ENCODE peak calls at places on chromosomes 4 and X, in seven cellular contexts. S is endothelial cell, E is cardiac fibroblast, R is keratinocyte, G is nephron progenitor cell, D is WTC11, O is GM06990. L is an unnamed sample.
A peak's percentile ranks its signal among the peaks of the same experiment; 100 is the strongest.

GRCh38 chr4:113572620-113573019 is 188.9 kb downstream of the CAMK2D start:
- DNase-seq in O (no peak), D (no peak), E (no peak), S (no peak), R (no peak), G (no peak), L (no peak)

GRCh38 chrX:103687073-103687695 is 685 bp upstream of the MORF4L2 start:
- DNase-seq in E (no peak), O (peak; percentile 88), G (peak; percentile 84), R (no peak), S (peak; percentile 72), D (peak; percentile 60), L (peak; percentile 67)

GRCh38 chr4:189029961-189030360 is 890.7 kb downstream of the TRIML1 start:
- DNase-seq in R (no peak), E (no peak), O (no peak), G (no peak), S (no peak), D (no peak), L (no peak)

GRCh38 chrX:66638591-66639500 is at the start of gene EDA2R:
- DNase-seq in S (peak; percentile 30), E (peak; percentile 70), G (peak; percentile 41), D (peak; percentile 38), O (peak; percentile 31), R (peak; percentile 63), L (peak; percentile 9)

GRCh38 chr4:102623622-102624021 is 122.5 kb downstream of the NFKB1 start:
- DNase-seq in G (no peak), O (no peak), E (peak; percentile 75), R (no peak), S (no peak), D (peak; percentile 20), L (peak; percentile 4)

GRCh38 chr4:173424899-173425805 is 26.2 kb upstream of the SCRG1 start:
- DNase-seq in R (no peak), O (no peak), E (peak; percentile 49), G (no peak), D (no peak), S (no peak), L (no peak)

GRCh38 chrX:24838624-24839023 is 144.9 kb downstream of the POLA1 start:
- DNase-seq in R (no peak), D (no peak), S (peak; percentile 3), E (peak; percentile 49), G (no peak), O (no peak), L (peak; percentile 27)

GRCh38 chrX:45479835-45480422 is 279.3 kb upstream of the DIPK2B start:
- DNase-seq in D (no peak), S (no peak), G (no peak), E (peak; percentile 69), O (no peak), R (peak; percentile 95), L (no peak)

DNA sequence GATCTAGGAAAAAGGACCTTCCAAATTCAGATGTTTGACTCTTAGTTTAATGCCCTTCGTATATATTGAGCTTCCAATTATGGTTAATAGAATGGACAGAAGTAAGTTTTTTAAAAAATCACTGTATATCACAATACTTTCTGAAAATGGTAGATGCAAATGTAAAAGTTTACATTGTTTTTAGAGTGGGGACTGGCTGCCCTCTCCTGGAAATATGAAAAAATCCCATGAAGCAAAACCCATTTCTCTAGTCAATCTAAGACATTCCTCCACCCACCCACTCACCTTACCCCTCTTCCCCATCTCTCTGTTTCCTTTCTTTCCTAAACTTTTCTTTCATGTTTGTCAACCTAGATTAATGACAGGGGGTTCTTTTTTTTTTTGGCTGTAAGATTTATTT is 134.5 kb downstream of the ARHGAP6 start:
- DNase-seq in S (no peak), E (peak; percentile 53), R (no peak), O (no peak), G (no peak), D (no peak), L (no peak)
- TF ChIP-seq CTCF in S (no peak), E (peak; percentile 41), R (no peak), O (peak; percentile 27), G (no peak), D (no peak), L (peak; percentile 59)

GRCh38 chr4:155972098-155972497 is 18.4 kb upstream of the CTSO start:
- DNase-seq in S (no peak), R (no peak), E (peak; percentile 66), O (no peak), G (no peak), D (peak; percentile 16), L (no peak)
- TF ChIP-seq CTCF in S (no peak), R (peak; percentile 9), E (peak; percentile 62), O (peak; percentile 65), G (peak; percentile 36), D (no peak), L (peak; percentile 37)

GRCh38 chrX:55135171-55135570 is 46.4 kb downstream of the PAGE2 start:
- DNase-seq in R (no peak), E (peak; percentile 65), D (peak; percentile 24), S (peak; percentile 19), G (peak; percentile 25), O (no peak), L (peak; percentile 2)
- TF ChIP-seq CTCF in R (peak; percentile 42), E (peak; percentile 61), D (no peak), S (no peak), G (peak; percentile 39), O (peak; percentile 28), L (peak; percentile 68)

GRCh38 chrX:38628587-38628986 is 67.2 kb downstream of the TSPAN7 start:
- DNase-seq in S (no peak), D (no peak), O (no peak), G (no peak), R (no peak), E (no peak), L (no peak)

GRCh38 chrX:38632516-38632915 is 71.2 kb downstream of the TSPAN7 start:
- DNase-seq in R (no peak), G (no peak), E (no peak), O (no peak), S (no peak), D (no peak), L (no peak)

DNA sequence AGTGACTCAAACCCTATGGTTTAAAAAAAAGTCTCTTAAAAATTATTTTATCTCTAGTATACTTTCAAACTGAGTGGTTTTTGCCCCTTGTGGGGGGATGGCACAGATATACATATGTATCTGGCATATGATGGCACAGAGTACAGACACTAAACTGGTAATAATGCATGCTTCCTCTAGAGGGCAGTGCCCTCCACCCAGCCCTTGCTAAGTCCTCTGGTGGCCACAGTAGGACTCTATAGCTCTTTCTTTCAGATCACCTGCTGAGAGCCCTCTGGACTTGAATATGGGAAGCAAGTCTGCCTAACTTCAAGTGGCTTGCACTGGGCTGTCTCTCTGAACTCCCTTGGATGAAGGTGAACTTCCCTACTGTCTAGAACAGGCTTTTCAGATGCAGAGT is 66.3 kb downstream of the TSPAN7 start:
- DNase-seq in G (no peak), E (peak; percentile 0), D (peak; percentile 19), O (no peak), R (peak; percentile 21), S (peak; percentile 7), L (no peak)
- TF ChIP-seq CTCF in G (peak; percentile 44), E (peak; percentile 62), D (peak; percentile 44), O (peak; percentile 84), R (peak; percentile 68), S (peak; percentile 62), L (peak; percentile 48)

DNA sequence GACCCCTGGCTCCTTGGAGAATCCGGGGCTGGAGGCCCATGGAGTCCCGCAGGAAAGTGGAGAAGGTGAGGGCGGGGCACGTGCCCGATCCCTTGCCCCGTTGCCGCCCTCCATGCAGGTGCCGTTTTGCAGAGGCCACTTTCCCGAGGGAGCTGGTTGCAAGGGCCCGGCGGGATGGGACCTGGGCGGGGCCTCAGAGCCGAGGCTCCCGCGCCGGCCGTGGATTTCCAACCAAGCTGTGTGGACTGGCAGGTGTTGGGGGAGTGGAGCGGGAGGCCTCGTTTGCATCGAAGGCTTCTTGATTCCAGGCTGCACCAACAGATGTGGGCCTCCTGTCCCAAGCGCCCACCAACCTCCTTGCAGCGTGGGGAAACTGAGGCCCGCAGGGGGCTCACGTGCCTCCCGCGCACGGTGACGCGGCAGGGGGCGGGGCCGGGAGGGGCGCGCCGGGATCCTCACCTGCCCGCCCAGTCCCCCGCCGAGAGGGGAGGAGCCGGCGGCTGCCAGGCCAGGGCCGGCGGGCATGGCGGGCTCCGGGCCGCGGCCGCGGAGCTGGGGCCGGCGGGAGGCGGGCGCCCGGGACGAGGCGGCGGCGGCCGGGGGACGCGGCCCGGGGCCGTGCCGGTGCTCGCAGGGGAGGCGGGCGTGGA is 24.9 kb downstream of the SH3BP2 start:
- DNase-seq in S (no peak), O (no peak), E (no peak), G (peak; percentile 64), R (no peak), D (peak; percentile 65), L (no peak)
- TF ChIP-seq CTCF in S (no peak), O (no peak), E (no peak), G (no peak), R (no peak), D (no peak), L (no peak)

DNA sequence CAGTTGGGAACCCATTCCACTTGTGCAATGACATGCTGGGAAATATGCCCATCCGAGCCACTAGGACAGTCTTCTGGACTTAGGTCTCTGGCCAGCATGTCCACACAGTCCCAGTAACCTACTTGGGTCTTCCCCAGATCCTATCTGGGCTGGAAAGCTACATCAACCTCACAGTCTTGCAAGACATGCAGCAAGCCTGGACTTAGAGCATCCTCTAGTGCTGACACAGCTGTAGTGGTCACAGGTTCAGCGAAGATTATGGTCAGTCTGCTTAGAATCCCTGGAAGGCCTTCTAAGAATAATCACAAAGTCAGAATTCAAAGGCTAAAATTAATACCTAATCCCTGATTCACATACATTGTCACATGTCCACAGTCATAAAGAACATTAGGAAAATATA is 842.7 kb downstream of the STPG2 start:
- DNase-seq in D (no peak), R (no peak), S (no peak), G (no peak), O (no peak), E (no peak), L (no peak)
- TF ChIP-seq CTCF in D (no peak), R (no peak), S (no peak), G (no peak), O (no peak), E (no peak), L (no peak)

GRCh38 chrX:119223784-119224183 is 12.3 kb upstream of the PGRMC1 start:
- DNase-seq in E (no peak), G (no peak), R (no peak), D (no peak), O (no peak), S (no peak), L (no peak)

GRCh38 chrX:119222932-119223331 is 13.2 kb upstream of the PGRMC1 start:
- DNase-seq in D (no peak), S (no peak), O (no peak), G (no peak), E (no peak), R (no peak), L (no peak)

DNA sequence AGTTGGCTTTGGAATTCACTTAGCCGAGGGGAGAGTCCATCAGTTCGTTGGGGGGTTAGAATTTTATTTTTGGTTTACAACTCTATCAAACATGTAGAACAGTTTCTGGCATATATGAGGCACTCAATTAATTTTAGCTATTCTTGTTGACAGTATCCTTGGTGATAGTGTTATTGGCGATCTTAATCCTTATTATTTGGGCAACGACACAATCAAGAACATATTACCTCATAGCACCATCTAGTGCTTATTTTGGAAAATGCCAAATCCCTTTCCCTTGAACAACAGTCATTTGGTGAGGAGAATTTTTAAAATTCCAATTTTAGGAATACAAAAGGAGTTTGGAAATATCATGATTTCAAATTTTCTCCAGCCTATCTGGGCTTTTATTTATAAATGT is 17.9 kb upstream of the PGRMC1 start:
- DNase-seq in G (no peak), E (peak; percentile 22), D (no peak), R (no peak), S (no peak), O (no peak), L (no peak)
- TF ChIP-seq CTCF in G (peak; percentile 39), E (peak; percentile 34), D (no peak), R (peak; percentile 31), S (no peak), O (peak; percentile 36), L (peak; percentile 60)

L was measured in neural crest cell.